ENCODE peak calls at places on chromosomes 3 and 15, in four cellular contexts. S is mesenchymal stem cell, F is Peyer's patch, A is tibial nerve. O is an unnamed sample.

GRCh38 chr15:58473720-58474119 is 41.9 kb downstream of the LIPC start:
- DNase-seq in S (peak; percentile 65), A (no peak), F (no peak), O (no peak)

GRCh38 chr3:23421811-23422510 is 218.8 kb downstream of the UBE2E2 start:
- DNase-seq in S (no peak), F (no peak), A (no peak), O (no peak)

GRCh38 chr3:48548731-48549705 is 7.6 kb downstream of the PFKFB4 start:
- DNase-seq in F (peak; percentile 77), A (peak; percentile 85), S (peak; percentile 79), O (peak; percentile 90)

GRCh38 chr3:78519281-78519680 is 1248.5 kb downstream of the ROBO1 start:
- DNase-seq in S (no peak), F (no peak), A (no peak), O (no peak)

GRCh38 chr15:79067434-79067833 is 23.1 kb downstream of the RASGRF1 start:
- DNase-seq in S (no peak), F (no peak), A (no peak), O (no peak)

GRCh38 chr3:49412632-49413337 is 562 bp downstream of the TCTA start:
- DNase-seq in S (no peak), A (no peak), F (no peak), O (no peak)

GRCh38 chr15:66145242-66146182 is 108.0 kb downstream of the MEGF11 start:
- DNase-seq in F (no peak), S (no peak), A (no peak), O (no peak)

GRCh38 chr3:196246612-196247308 is 30.4 kb downstream of the SLC51A start:
- DNase-seq in S (peak; percentile 16), A (no peak), F (no peak), O (no peak)

GRCh38 chr3:161043343-161044035 is 61.7 kb downstream of the B3GALNT1 start:
- DNase-seq in S (no peak), A (no peak), F (no peak), O (no peak)

GRCh38 chr15:90654233-90655124 is 62.7 kb upstream of the BLM start:
- DNase-seq in S (no peak), F (no peak), A (no peak), O (no peak)

GRCh38 chr3:130894130-130894872 is 417 bp downstream of the ATP2C1 start:
- DNase-seq in S (peak; percentile 66), A (no peak), F (peak; percentile 49), O (peak; percentile 71)

GRCh38 chr3:10373686-10374261 is 52.9 kb upstream of the SEC13 start:
- DNase-seq in F (no peak), A (no peak), S (peak; percentile 63), O (no peak)

GRCh38 chr3:191350389-191351090 is 20.2 kb upstream of the UTS2B start:
- DNase-seq in F (no peak), S (no peak), A (no peak), O (no peak)

GRCh38 chr15:39625856-39626255 is 45.0 kb downstream of the THBS1 start:
- DNase-seq in F (no peak), S (peak; percentile 45), A (no peak), O (no peak)

GRCh38 chr3:46369675-46370132 is 1.0 kb upstream of the CCR5 start:
- DNase-seq in A (no peak), F (no peak), S (no peak), O (no peak)

GRCh38 chr3:112776000-112776399 is 70.7 kb downstream of the CD200R1L start:
- DNase-seq in S (no peak), A (no peak), F (no peak), O (no peak)

GRCh38 chr15:49898097-49898496 is 220.9 kb downstream of the ATP8B4 start:
- DNase-seq in A (no peak), F (no peak), S (no peak), O (no peak)

GRCh38 chr3:193391902-193392301 is 13.3 kb upstream of the ATP13A5 start:
- DNase-seq in F (no peak), A (no peak), S (no peak), O (no peak)

GRCh38 chr3:175433026-175433668 is 574.0 kb downstream of the NAALADL2 start:
- DNase-seq in F (no peak), A (no peak), S (peak; percentile 63), O (no peak)

GRCh38 chr15:71237456-71238188 is 122.4 kb downstream of the THSD4 start:
- DNase-seq in S (peak; percentile 93), A (no peak), F (no peak), O (no peak)

GRCh38 chr15:34886134-34886533 is 83.4 kb downstream of the AQR start:
- DNase-seq in S (peak; percentile 12), A (no peak), F (no peak), O (no peak)

GRCh38 chr3:107604057-107604802 is 81.5 kb downstream of the BBX start:
- DNase-seq in A (no peak), S (peak; percentile 33), F (no peak), O (no peak)

GRCh38 chr15:60584355-60585023 is 105.5 kb upstream of the ICE2 start:
- DNase-seq in F (no peak), S (no peak), A (no peak), O (no peak)

GRCh38 chr15:40161693-40162401 is 978 bp downstream of the BUB1B start:
- DNase-seq in A (no peak), F (no peak), S (peak; percentile 11), O (no peak)

GRCh38 chr15:48868549-48868948 is 9.4 kb upstream of the EID1 start:
- DNase-seq in S (peak; percentile 80), F (no peak), A (no peak), O (no peak)

GRCh38 chr15:20644896-20645295 is 103.3 kb upstream of the GOLGA6L6 start:
- DNase-seq in S (no peak), A (no peak), F (no peak), O (no peak)

GRCh38 chr15:20642054-20642767 is 100.6 kb upstream of the GOLGA6L6 start:
- DNase-seq in F (no peak), A (no peak), S (no peak), O (no peak)

GRCh38 chr15:20645956-20646355 is 104.4 kb upstream of the GOLGA6L6 start:
- DNase-seq in A (no peak), S (no peak), F (peak; percentile 69), O (peak; percentile 90)

GRCh38 chr15:20643024-20643770 is 101.6 kb upstream of the GOLGA6L6 start:
- DNase-seq in A (no peak), S (no peak), F (no peak), O (no peak)

DNA sequence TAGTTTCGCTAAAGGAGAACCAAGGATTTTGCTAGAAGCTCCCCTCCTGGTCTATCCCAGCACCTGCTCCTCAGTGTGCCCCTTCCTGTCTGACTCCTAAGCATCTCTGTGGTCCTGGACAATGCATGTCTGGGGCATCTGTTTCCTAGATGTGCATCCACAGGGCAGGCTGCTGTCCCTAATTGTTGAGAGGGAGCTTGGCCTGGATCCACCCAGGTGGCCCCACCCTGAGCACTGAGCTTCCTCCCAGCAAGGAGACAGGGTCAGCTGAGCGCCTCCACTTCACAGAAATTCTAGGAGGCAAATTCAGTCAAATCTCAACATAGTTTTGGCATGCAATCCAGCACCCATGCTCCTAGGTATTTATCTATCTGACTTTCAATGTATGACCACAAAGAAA is 102.4 kb upstream of the GOLGA6L6 start:
- DNase-seq in S (no peak), F (no peak), A (no peak), O (no peak)
- H3K9me3 ChIP-seq in S (no peaks in the 10 kb centered on the region), F (no peaks in the 10 kb centered on the region), A (no peaks in the 10 kb centered on the region), O (no peaks in the 10 kb centered on the region)

GRCh38 chr3:134522541-134522940 is 36.7 kb downstream of the CEP63 start:
- DNase-seq in A (no peak), F (no peak), S (no peak), O (no peak)
- H3K9me3 ChIP-seq in A (peaks cover 61% of the 10 kb centered on the region), F (no peaks in the 10 kb centered on the region), S (peaks cover 34% of the 10 kb centered on the region), O (peaks cover 40% of the 10 kb centered on the region)

GRCh38 chr15:64443016-64443415 is 17.4 kb upstream of the ZNF609 start:
- DNase-seq in S (no peak), A (no peak), F (no peak), O (no peak)
- H3K9me3 ChIP-seq in S (no peaks in the 10 kb centered on the region), A (no peaks in the 10 kb centered on the region), F (no peaks in the 10 kb centered on the region), O (no peaks in the 10 kb centered on the region)

GRCh38 chr15:25186906-25187645 is 232.3 kb downstream of the SNRPN start:
- DNase-seq in S (no peak), A (no peak), F (no peak), O (peak; percentile 27)

GRCh38 chr15:25185156-25185710 is 230.4 kb downstream of the SNRPN start:
- DNase-seq in F (no peak), S (no peak), A (no peak), O (peak; percentile 20)

GRCh38 chr15:25188051-25188450 is 233.3 kb downstream of the SNRPN start:
- DNase-seq in S (no peak), A (no peak), F (no peak), O (no peak)

GRCh38 chr15:25185791-25186190 is 231.0 kb downstream of the SNRPN start:
- DNase-seq in F (no peak), A (no peak), S (no peak), O (peak; percentile 30)

DNA sequence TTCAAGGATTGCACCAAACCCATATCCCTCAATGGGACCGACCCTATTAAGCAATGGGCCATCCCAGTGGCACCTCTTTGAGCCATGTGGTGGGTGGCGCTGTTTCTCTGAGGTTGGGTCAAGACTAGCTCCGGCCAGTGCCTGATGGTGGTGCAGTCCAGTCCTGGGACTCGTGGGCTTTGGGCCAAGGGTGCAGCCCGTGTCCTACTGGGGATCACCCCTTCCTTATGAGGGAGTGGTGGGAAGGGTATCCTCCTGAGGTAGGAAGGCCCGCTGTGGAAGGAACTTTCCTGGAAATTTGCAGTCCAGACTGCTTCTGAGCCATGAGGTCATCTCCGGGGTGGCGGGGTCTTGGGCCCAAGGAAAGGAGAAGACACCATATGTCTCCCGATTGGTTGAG is 231.6 kb downstream of the SNRPN start:
- DNase-seq in F (no peak), S (no peak), A (no peak), O (peak; percentile 38)
- H3K9me3 ChIP-seq in F (no peaks in the 10 kb centered on the region), S (peaks cover 5% of the 10 kb centered on the region), A (peaks cover 100% of the 10 kb centered on the region), O (no peaks in the 10 kb centered on the region)

DNA sequence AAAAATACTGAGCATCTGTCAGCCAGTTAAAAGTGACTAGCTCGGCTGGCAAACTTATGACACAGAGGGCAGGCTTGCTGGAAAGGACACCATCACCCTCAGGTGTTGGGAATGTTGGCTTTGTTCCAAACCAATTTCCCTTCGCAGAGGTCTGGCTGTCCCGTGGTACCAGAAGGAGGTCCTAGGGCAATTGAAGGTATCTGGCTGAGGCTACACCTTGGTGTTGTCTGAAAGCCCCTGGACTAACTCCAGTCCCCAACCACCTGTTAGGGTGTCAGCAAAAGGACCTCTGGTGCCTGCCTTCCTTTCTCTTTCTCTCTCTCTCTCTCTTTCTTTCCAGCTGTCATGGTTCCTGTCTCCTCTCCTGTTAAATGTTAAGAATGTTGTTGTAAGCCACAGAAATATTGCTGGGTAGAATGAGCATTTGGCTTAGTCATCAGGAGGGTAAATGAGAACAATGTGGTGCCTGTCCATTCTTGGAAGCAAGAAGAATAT is 12.5 kb downstream of the PRR20G start:
- DNase-seq in S (no peak), F (no peak), A (no peak), O (no peak)
- H3K9me3 ChIP-seq in S (peaks cover 13% of the 10 kb centered on the region), F (no peaks in the 10 kb centered on the region), A (peaks cover 9% of the 10 kb centered on the region), O (no peaks in the 10 kb centered on the region)

DNA sequence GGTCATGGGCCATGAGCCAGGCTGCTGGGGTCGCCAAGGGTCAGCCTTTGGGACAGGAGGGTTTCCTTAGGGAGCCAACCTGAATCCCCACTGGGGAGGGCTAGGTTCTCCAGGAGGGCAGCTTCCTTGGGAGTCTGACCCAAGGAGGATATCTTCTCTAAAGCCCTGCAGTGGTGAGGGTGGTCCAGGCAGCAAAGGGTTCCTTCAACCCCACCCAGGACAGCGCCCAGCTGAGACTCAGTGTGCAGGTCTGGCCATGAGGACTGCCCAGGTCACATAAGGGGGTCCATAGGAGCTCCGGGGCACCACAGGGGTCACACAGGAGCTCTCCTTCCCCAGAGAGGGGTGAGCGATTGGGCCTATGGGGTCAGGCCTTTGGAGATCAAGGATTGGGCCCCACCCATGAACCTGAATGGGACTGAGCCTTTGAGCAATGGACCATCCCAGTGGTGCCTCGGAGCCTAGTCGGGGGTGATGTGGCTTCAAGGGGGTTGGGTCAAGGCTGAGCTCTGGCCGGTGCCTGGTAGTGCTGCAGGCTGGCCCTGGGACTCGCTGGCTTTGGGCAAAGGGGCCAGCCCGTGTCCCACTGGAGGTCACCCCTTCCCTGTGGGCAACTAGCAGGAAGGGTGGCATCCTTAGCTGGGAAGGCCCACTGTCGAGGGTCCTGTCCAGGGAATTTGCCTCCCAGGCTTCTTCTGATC is 216.5 kb downstream of the SNRPN start:
- DNase-seq in S (no peak), F (no peak), A (no peak), O (peak; percentile 36)
- H3K9me3 ChIP-seq in S (peaks cover 15% of the 10 kb centered on the region), F (peaks cover 42% of the 10 kb centered on the region), A (peaks cover 73% of the 10 kb centered on the region), O (peaks cover 41% of the 10 kb centered on the region)